ENCODE peak calls at places on chromosomes 5 and 9, in nine cellular contexts. One of them, this sample, is unnamed.

GRCh38 chr5:174764309-174764708 is 39.9 kb downstream of the MSX2 start:
- DNase-seq in CD8-positive, alpha-beta T cell: no peak
- DNase-seq in transverse colon: no peak
- DNase-seq in right lobe of liver: no peak
- DNase-seq in brain microvascular endothelial cell: no peak
- DNase-seq in upper lobe of left lung: no peak
- DNase-seq in sigmoid colon: no peak
- DNase-seq in left ventricle myocardium inferior: no peak
- DNase-seq in fibroblast of lung: no peak
- DNase-seq in this sample: no peak

GRCh38 chr5:123371575-123372179 is 51.5 kb downstream of the CEP120 start:
- DNase-seq in left ventricle myocardium inferior: peak; percentile 18
- DNase-seq in right lobe of liver: no peak
- DNase-seq in upper lobe of left lung: peak; percentile 35
- DNase-seq in CD8-positive, alpha-beta T cell: no peak
- DNase-seq in brain microvascular endothelial cell: peak; percentile 6
- DNase-seq in fibroblast of lung: no peak
- DNase-seq in transverse colon: peak; percentile 56
- DNase-seq in sigmoid colon: peak; percentile 65
- DNase-seq in this sample: no peak

GRCh38 chr9:132769895-132770774 is 99.9 kb downstream of the GTF3C4 start:
- DNase-seq in sigmoid colon: peak; percentile 76
- DNase-seq in upper lobe of left lung: peak; percentile 75
- DNase-seq in CD8-positive, alpha-beta T cell: peak; percentile 28
- DNase-seq in left ventricle myocardium inferior: peak; percentile 68
- DNase-seq in brain microvascular endothelial cell: peak; percentile 35
- DNase-seq in fibroblast of lung: peak; percentile 59
- DNase-seq in right lobe of liver: peak; percentile 64
- DNase-seq in transverse colon: peak; percentile 80
- DNase-seq in this sample: no peak

GRCh38 chr9:18665947-18666346 is 192.0 kb downstream of the ADAMTSL1 start:
- DNase-seq in right lobe of liver: no peak
- DNase-seq in brain microvascular endothelial cell: no peak
- DNase-seq in left ventricle myocardium inferior: no peak
- DNase-seq in sigmoid colon: no peak
- DNase-seq in CD8-positive, alpha-beta T cell: no peak
- DNase-seq in fibroblast of lung: peak; percentile 30
- DNase-seq in transverse colon: no peak
- DNase-seq in upper lobe of left lung: no peak
- DNase-seq in this sample: no peak

GRCh38 chr9:37379835-37380234 is 42.7 kb upstream of the GRHPR start:
- DNase-seq in CD8-positive, alpha-beta T cell: no peak
- DNase-seq in transverse colon: no peak
- DNase-seq in fibroblast of lung: no peak
- DNase-seq in left ventricle myocardium inferior: no peak
- DNase-seq in right lobe of liver: no peak
- DNase-seq in sigmoid colon: no peak
- DNase-seq in upper lobe of left lung: no peak
- DNase-seq in brain microvascular endothelial cell: no peak
- DNase-seq in this sample: no peak

GRCh38 chr9:69932901-69933300 is 110.7 kb upstream of the MAMDC2 start:
- DNase-seq in CD8-positive, alpha-beta T cell: no peak
- DNase-seq in right lobe of liver: no peak
- DNase-seq in fibroblast of lung: no peak
- DNase-seq in left ventricle myocardium inferior: no peak
- DNase-seq in upper lobe of left lung: no peak
- DNase-seq in transverse colon: no peak
- DNase-seq in sigmoid colon: no peak
- DNase-seq in brain microvascular endothelial cell: no peak
- DNase-seq in this sample: no peak

GRCh38 chr9:116064970-116065369 is 88.6 kb upstream of the PAPPA start:
- DNase-seq in right lobe of liver: no peak
- DNase-seq in fibroblast of lung: peak; percentile 13
- DNase-seq in left ventricle myocardium inferior: no peak
- DNase-seq in transverse colon: no peak
- DNase-seq in CD8-positive, alpha-beta T cell: no peak
- DNase-seq in brain microvascular endothelial cell: no peak
- DNase-seq in sigmoid colon: no peak
- DNase-seq in upper lobe of left lung: no peak
- DNase-seq in this sample: no peak

GRCh38 chr9:61669352-61669751 is 479.5 kb downstream of the SPATA31A7 start:
- DNase-seq in left ventricle myocardium inferior: no peak
- DNase-seq in fibroblast of lung: no peak
- DNase-seq in right lobe of liver: no peak
- DNase-seq in upper lobe of left lung: peak; percentile 10
- DNase-seq in brain microvascular endothelial cell: no peak
- DNase-seq in CD8-positive, alpha-beta T cell: no peak
- DNase-seq in transverse colon: peak; percentile 2
- DNase-seq in sigmoid colon: no peak
- DNase-seq in this sample: no peak

GRCh38 chr9:97504381-97505216 is 3.1 kb downstream of the TMOD1 start:
- DNase-seq in upper lobe of left lung: no peak
- DNase-seq in brain microvascular endothelial cell: no peak
- DNase-seq in left ventricle myocardium inferior: no peak
- DNase-seq in transverse colon: no peak
- DNase-seq in CD8-positive, alpha-beta T cell: no peak
- DNase-seq in sigmoid colon: no peak
- DNase-seq in fibroblast of lung: peak; percentile 34
- DNase-seq in right lobe of liver: no peak
- DNase-seq in this sample: no peak

GRCh38 chr9:2439957-2440356 is 181.6 kb upstream of the VLDLR start:
- DNase-seq in transverse colon: no peak
- DNase-seq in upper lobe of left lung: no peak
- DNase-seq in brain microvascular endothelial cell: no peak
- DNase-seq in CD8-positive, alpha-beta T cell: no peak
- DNase-seq in left ventricle myocardium inferior: no peak
- DNase-seq in right lobe of liver: no peak
- DNase-seq in fibroblast of lung: no peak
- DNase-seq in sigmoid colon: no peak
- DNase-seq in this sample: no peak

GRCh38 chr5:6937675-6938074 is 224.4 kb downstream of the TENT4A start:
- DNase-seq in brain microvascular endothelial cell: no peak
- DNase-seq in CD8-positive, alpha-beta T cell: no peak
- DNase-seq in upper lobe of left lung: no peak
- DNase-seq in sigmoid colon: no peak
- DNase-seq in left ventricle myocardium inferior: no peak
- DNase-seq in right lobe of liver: no peak
- DNase-seq in fibroblast of lung: no peak
- DNase-seq in transverse colon: no peak
- DNase-seq in this sample: no peak

GRCh38 chr5:154308457-154309360 is 118.2 kb downstream of the GALNT10 start:
- DNase-seq in upper lobe of left lung: no peak
- DNase-seq in brain microvascular endothelial cell: peak; percentile 82
- DNase-seq in CD8-positive, alpha-beta T cell: no peak
- DNase-seq in left ventricle myocardium inferior: no peak
- DNase-seq in transverse colon: no peak
- DNase-seq in right lobe of liver: no peak
- DNase-seq in sigmoid colon: no peak
- DNase-seq in fibroblast of lung: peak; percentile 92
- DNase-seq in this sample: no peak

GRCh38 chr5:1445313-1445894 is at the start of gene SLC6A3:
- DNase-seq in CD8-positive, alpha-beta T cell: no peak
- DNase-seq in upper lobe of left lung: no peak
- DNase-seq in sigmoid colon: no peak
- DNase-seq in transverse colon: peak; percentile 21
- DNase-seq in brain microvascular endothelial cell: no peak
- DNase-seq in right lobe of liver: no peak
- DNase-seq in fibroblast of lung: no peak
- DNase-seq in left ventricle myocardium inferior: peak; percentile 29
- DNase-seq in this sample: no peak

GRCh38 chr9:4572184-4572826 is 82.0 kb downstream of the SLC1A1 start:
- DNase-seq in CD8-positive, alpha-beta T cell: no peak
- DNase-seq in brain microvascular endothelial cell: no peak
- DNase-seq in right lobe of liver: no peak
- DNase-seq in left ventricle myocardium inferior: no peak
- DNase-seq in upper lobe of left lung: no peak
- DNase-seq in fibroblast of lung: no peak
- DNase-seq in sigmoid colon: no peak
- DNase-seq in transverse colon: no peak
- DNase-seq in this sample: no peak

GRCh38 chr5:93017854-93018253 is 563.2 kb downstream of the NR2F1-AS1 start:
- DNase-seq in sigmoid colon: no peak
- DNase-seq in fibroblast of lung: peak; percentile 87
- DNase-seq in transverse colon: no peak
- DNase-seq in brain microvascular endothelial cell: peak; percentile 32
- DNase-seq in right lobe of liver: no peak
- DNase-seq in left ventricle myocardium inferior: no peak
- DNase-seq in upper lobe of left lung: no peak
- DNase-seq in CD8-positive, alpha-beta T cell: no peak
- DNase-seq in this sample: peak; percentile 23

GRCh38 chr9:114317665-114318357 is 5.1 kb upstream of the ORM1 start:
- DNase-seq in fibroblast of lung: peak; percentile 13
- DNase-seq in sigmoid colon: no peak
- DNase-seq in CD8-positive, alpha-beta T cell: no peak
- DNase-seq in left ventricle myocardium inferior: no peak
- DNase-seq in upper lobe of left lung: peak; percentile 15
- DNase-seq in brain microvascular endothelial cell: no peak
- DNase-seq in right lobe of liver: peak; percentile 36
- DNase-seq in transverse colon: no peak
- DNase-seq in this sample: peak; percentile 70

GRCh38 chr5:142837274-142837673 is 67.1 kb downstream of the ARHGAP26 start:
- DNase-seq in brain microvascular endothelial cell: no peak
- DNase-seq in right lobe of liver: no peak
- DNase-seq in upper lobe of left lung: no peak
- DNase-seq in left ventricle myocardium inferior: no peak
- DNase-seq in CD8-positive, alpha-beta T cell: no peak
- DNase-seq in sigmoid colon: no peak
- DNase-seq in transverse colon: no peak
- DNase-seq in fibroblast of lung: no peak
- DNase-seq in this sample: no peak
- H3K27ac ChIP-seq in brain microvascular endothelial cell: no peak overlapping the region
- H3K27ac ChIP-seq in right lobe of liver: no peak overlapping the region
- H3K27ac ChIP-seq in upper lobe of left lung: no peak overlapping the region
- H3K27ac ChIP-seq in left ventricle myocardium inferior: peak overlapping the region; percentile 52
- H3K27ac ChIP-seq in CD8-positive, alpha-beta T cell: no peak overlapping the region
- H3K27ac ChIP-seq in sigmoid colon: no peak overlapping the region
- H3K27ac ChIP-seq in transverse colon: no peak overlapping the region
- H3K27ac ChIP-seq in fibroblast of lung: no peak overlapping the region
- H3K27ac ChIP-seq in this sample: no peak overlapping the region

DNA sequence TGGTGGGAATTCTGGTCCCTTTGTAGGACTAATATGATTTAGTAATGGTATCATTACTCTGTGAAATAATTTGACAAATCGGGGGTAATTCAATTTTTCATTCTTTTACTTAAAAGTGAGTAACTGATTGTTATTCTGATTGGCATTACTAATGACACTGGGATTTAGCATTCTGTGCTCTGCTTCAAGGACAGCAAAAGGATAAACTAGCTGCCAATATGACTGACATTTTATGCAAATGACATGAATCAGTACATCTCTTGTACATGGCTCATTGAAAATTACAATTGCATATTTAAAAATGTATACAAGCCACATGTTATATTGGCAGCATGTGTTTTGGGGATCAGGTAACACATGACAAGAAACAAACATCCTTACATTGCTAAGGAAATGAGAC is 78.9 kb downstream of the SMC2 start:
- DNase-seq in CD8-positive, alpha-beta T cell: no peak
- DNase-seq in right lobe of liver: no peak
- DNase-seq in transverse colon: no peak
- DNase-seq in sigmoid colon: no peak
- DNase-seq in left ventricle myocardium inferior: no peak
- DNase-seq in upper lobe of left lung: no peak
- DNase-seq in brain microvascular endothelial cell: no peak
- DNase-seq in fibroblast of lung: no peak
- DNase-seq in this sample: no peak
- TF ChIP-seq CTCF in CD8-positive, alpha-beta T cell: no peak
- TF ChIP-seq CTCF in right lobe of liver: no peak
- TF ChIP-seq CTCF in transverse colon: no peak
- TF ChIP-seq CTCF in sigmoid colon: no peak
- TF ChIP-seq CTCF in left ventricle myocardium inferior: no peak
- TF ChIP-seq CTCF in upper lobe of left lung: no peak
- TF ChIP-seq CTCF in brain microvascular endothelial cell: no peak
- TF ChIP-seq CTCF in fibroblast of lung: no peak
- TF ChIP-seq CTCF in this sample: no peak

DNA sequence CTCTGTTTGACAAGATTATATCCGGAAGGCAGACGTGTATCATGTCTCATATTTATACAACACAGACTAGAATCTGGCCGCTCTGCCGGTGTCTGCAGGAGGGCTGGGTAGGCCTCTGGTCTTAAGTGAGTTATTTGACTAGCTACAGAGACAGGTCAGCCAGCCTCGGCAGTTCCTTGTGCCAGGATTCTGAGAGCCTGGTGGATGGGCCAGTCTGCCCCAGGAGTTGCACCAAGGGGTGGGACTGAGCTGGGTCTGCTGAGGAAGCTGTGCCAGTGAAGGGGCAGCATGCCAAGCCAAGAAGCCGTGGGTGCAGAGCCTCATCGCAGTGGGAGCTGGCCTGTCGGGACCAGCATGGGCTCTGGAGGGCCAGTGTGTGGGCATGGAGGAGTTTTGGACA is 7.1 kb downstream of the SNX18 start:
- DNase-seq in transverse colon: peak; percentile 16
- DNase-seq in upper lobe of left lung: peak; percentile 43
- DNase-seq in right lobe of liver: no peak
- DNase-seq in CD8-positive, alpha-beta T cell: no peak
- DNase-seq in left ventricle myocardium inferior: peak; percentile 41
- DNase-seq in brain microvascular endothelial cell: peak; percentile 60
- DNase-seq in fibroblast of lung: peak; percentile 20
- DNase-seq in sigmoid colon: peak; percentile 80
- DNase-seq in this sample: no peak
- H3K4me3 ChIP-seq in transverse colon: no peak overlapping the region
- H3K4me3 ChIP-seq in upper lobe of left lung: no peak overlapping the region
- H3K4me3 ChIP-seq in right lobe of liver: no peak overlapping the region
- H3K4me3 ChIP-seq in CD8-positive, alpha-beta T cell: no peak overlapping the region
- H3K4me3 ChIP-seq in left ventricle myocardium inferior: peak overlapping the region; percentile 42
- H3K4me3 ChIP-seq in brain microvascular endothelial cell: no peak overlapping the region
- H3K4me3 ChIP-seq in fibroblast of lung: peak overlapping the region; percentile 32
- H3K4me3 ChIP-seq in sigmoid colon: peak overlapping the region; percentile 18
- H3K4me3 ChIP-seq in this sample: peak overlapping the region; percentile 53

DNA sequence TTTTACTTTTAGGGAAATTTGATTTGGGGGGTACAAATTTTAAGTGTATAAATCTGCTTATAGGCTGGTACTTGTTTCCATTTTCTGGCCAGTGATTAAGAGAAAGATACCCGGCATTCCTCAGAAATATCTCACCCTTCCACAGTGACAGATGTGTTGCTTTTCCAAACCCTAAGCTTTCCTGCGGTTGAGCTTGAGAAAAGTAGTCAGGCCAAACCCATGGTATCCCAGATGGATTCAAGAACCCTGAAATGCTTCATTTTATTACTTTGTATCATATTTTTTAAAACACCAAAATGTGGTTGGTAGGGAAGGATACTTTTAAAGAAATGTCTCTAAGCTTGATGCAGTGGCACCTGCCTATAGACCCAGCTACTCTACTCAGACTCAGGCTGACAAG is 23.5 kb downstream of the SPTAN1 start:
- DNase-seq in CD8-positive, alpha-beta T cell: no peak
- DNase-seq in fibroblast of lung: peak; percentile 73
- DNase-seq in sigmoid colon: no peak
- DNase-seq in upper lobe of left lung: no peak
- DNase-seq in right lobe of liver: no peak
- DNase-seq in transverse colon: no peak
- DNase-seq in brain microvascular endothelial cell: no peak
- DNase-seq in left ventricle myocardium inferior: no peak
- DNase-seq in this sample: no peak
- H3K27ac ChIP-seq in CD8-positive, alpha-beta T cell: no peak overlapping the region
- H3K27ac ChIP-seq in fibroblast of lung: no peak overlapping the region
- H3K27ac ChIP-seq in sigmoid colon: no peak overlapping the region
- H3K27ac ChIP-seq in upper lobe of left lung: no peak overlapping the region
- H3K27ac ChIP-seq in right lobe of liver: no peak overlapping the region
- H3K27ac ChIP-seq in transverse colon: peak overlapping the region; percentile 71
- H3K27ac ChIP-seq in brain microvascular endothelial cell: no peak overlapping the region
- H3K27ac ChIP-seq in left ventricle myocardium inferior: peak overlapping the region; percentile 66
- H3K27ac ChIP-seq in this sample: no peak overlapping the region